ENCODE peak calls at places on chromosomes 12 and 14, in nine cellular contexts. One of them, this sample, is unnamed.

GRCh38 chr12:106764738-106765137 is 9.7 kb upstream of the RIC8B start:
- DNase-seq in activated CD8-positive, alpha-beta T cell treated with anti-CD3 and anti-CD28 coated beads for 36 hours: no peak
- DNase-seq in RWPE1: no peak
- DNase-seq in AG09319: no peak
- DNase-seq in right atrium auricular region: no peak
- DNase-seq in activated B cell treated with CpG ODN at 0.5 μM for 24 hours: no peak
- DNase-seq in astrocyte: no peak
- DNase-seq in endothelial cell: no peak
- DNase-seq in cardiac muscle cell: peak; percentile 78
- DNase-seq in this sample: no peak

GRCh38 chr14:85934123-85934885 is 404.4 kb downstream of the FLRT2 start:
- DNase-seq in activated CD8-positive, alpha-beta T cell treated with anti-CD3 and anti-CD28 coated beads for 36 hours: peak; percentile 62
- DNase-seq in RWPE1: peak; percentile 1
- DNase-seq in AG09319: no peak
- DNase-seq in right atrium auricular region: no peak
- DNase-seq in activated B cell treated with CpG ODN at 0.5 μM for 24 hours: peak; percentile 27
- DNase-seq in astrocyte: no peak
- DNase-seq in endothelial cell: no peak
- DNase-seq in cardiac muscle cell: peak; percentile 1
- DNase-seq in this sample: peak; percentile 46

GRCh38 chr12:123761841-123762714 is at the start of gene DNAH10:
- DNase-seq in activated CD8-positive, alpha-beta T cell treated with anti-CD3 and anti-CD28 coated beads for 36 hours: peak; percentile 69
- DNase-seq in RWPE1: peak; percentile 19
- DNase-seq in AG09319: no peak
- DNase-seq in right atrium auricular region: no peak
- DNase-seq in activated B cell treated with CpG ODN at 0.5 μM for 24 hours: peak; percentile 61
- DNase-seq in astrocyte: peak; percentile 6
- DNase-seq in endothelial cell: peak; percentile 82
- DNase-seq in cardiac muscle cell: peak; percentile 29
- DNase-seq in this sample: no peak

GRCh38 chr12:65432606-65433005 is 154.1 kb downstream of the MSRB3 start:
- DNase-seq in activated CD8-positive, alpha-beta T cell treated with anti-CD3 and anti-CD28 coated beads for 36 hours: no peak
- DNase-seq in RWPE1: no peak
- DNase-seq in AG09319: no peak
- DNase-seq in right atrium auricular region: no peak
- DNase-seq in activated B cell treated with CpG ODN at 0.5 μM for 24 hours: no peak
- DNase-seq in astrocyte: no peak
- DNase-seq in endothelial cell: no peak
- DNase-seq in cardiac muscle cell: no peak
- DNase-seq in this sample: no peak

GRCh38 chr12:121964813-121965643 is 46.6 kb downstream of the CFAP251 start:
- DNase-seq in activated CD8-positive, alpha-beta T cell treated with anti-CD3 and anti-CD28 coated beads for 36 hours: no peak
- DNase-seq in RWPE1: peak; percentile 50
- DNase-seq in AG09319: no peak
- DNase-seq in right atrium auricular region: no peak
- DNase-seq in activated B cell treated with CpG ODN at 0.5 μM for 24 hours: no peak
- DNase-seq in astrocyte: peak; percentile 92
- DNase-seq in endothelial cell: no peak
- DNase-seq in cardiac muscle cell: peak; percentile 66
- DNase-seq in this sample: no peak

GRCh38 chr14:81801921-81802320 is 268.3 kb upstream of the SEL1L start:
- DNase-seq in activated CD8-positive, alpha-beta T cell treated with anti-CD3 and anti-CD28 coated beads for 36 hours: no peak
- DNase-seq in RWPE1: no peak
- DNase-seq in AG09319: no peak
- DNase-seq in right atrium auricular region: no peak
- DNase-seq in activated B cell treated with CpG ODN at 0.5 μM for 24 hours: no peak
- DNase-seq in astrocyte: no peak
- DNase-seq in endothelial cell: no peak
- DNase-seq in cardiac muscle cell: no peak
- DNase-seq in this sample: no peak

GRCh38 chr12:34601689-34602088 is 579.4 kb downstream of the ALG10 start:
- DNase-seq in activated CD8-positive, alpha-beta T cell treated with anti-CD3 and anti-CD28 coated beads for 36 hours: no peak
- DNase-seq in RWPE1: no peak
- DNase-seq in AG09319: no peak
- DNase-seq in right atrium auricular region: no peak
- DNase-seq in activated B cell treated with CpG ODN at 0.5 μM for 24 hours: peak; percentile 0
- DNase-seq in astrocyte: no peak
- DNase-seq in endothelial cell: no peak
- DNase-seq in cardiac muscle cell: no peak
- DNase-seq in this sample: no peak

GRCh38 chr12:5872745-5873144 is 72.3 kb downstream of the ANO2 start:
- DNase-seq in activated CD8-positive, alpha-beta T cell treated with anti-CD3 and anti-CD28 coated beads for 36 hours: no peak
- DNase-seq in RWPE1: peak; percentile 20
- DNase-seq in AG09319: no peak
- DNase-seq in right atrium auricular region: no peak
- DNase-seq in activated B cell treated with CpG ODN at 0.5 μM for 24 hours: no peak
- DNase-seq in astrocyte: peak; percentile 2
- DNase-seq in endothelial cell: no peak
- DNase-seq in cardiac muscle cell: no peak
- DNase-seq in this sample: no peak

GRCh38 chr14:101234588-101234937 is 326.7 kb upstream of the DIO3 start:
- DNase-seq in activated CD8-positive, alpha-beta T cell treated with anti-CD3 and anti-CD28 coated beads for 36 hours: no peak
- DNase-seq in RWPE1: no peak
- DNase-seq in AG09319: no peak
- DNase-seq in right atrium auricular region: no peak
- DNase-seq in activated B cell treated with CpG ODN at 0.5 μM for 24 hours: no peak
- DNase-seq in astrocyte: no peak
- DNase-seq in endothelial cell: no peak
- DNase-seq in cardiac muscle cell: no peak
- DNase-seq in this sample: no peak

GRCh38 chr14:101236496-101237240 is 324.6 kb upstream of the DIO3 start:
- DNase-seq in activated CD8-positive, alpha-beta T cell treated with anti-CD3 and anti-CD28 coated beads for 36 hours: no peak
- DNase-seq in RWPE1: no peak
- DNase-seq in AG09319: no peak
- DNase-seq in right atrium auricular region: no peak
- DNase-seq in activated B cell treated with CpG ODN at 0.5 μM for 24 hours: no peak
- DNase-seq in astrocyte: no peak
- DNase-seq in endothelial cell: no peak
- DNase-seq in cardiac muscle cell: no peak
- DNase-seq in this sample: no peak

GRCh38 chr14:101235872-101236221 is 325.4 kb upstream of the DIO3 start:
- DNase-seq in activated CD8-positive, alpha-beta T cell treated with anti-CD3 and anti-CD28 coated beads for 36 hours: no peak
- DNase-seq in RWPE1: no peak
- DNase-seq in AG09319: no peak
- DNase-seq in right atrium auricular region: no peak
- DNase-seq in activated B cell treated with CpG ODN at 0.5 μM for 24 hours: no peak
- DNase-seq in astrocyte: no peak
- DNase-seq in endothelial cell: no peak
- DNase-seq in cardiac muscle cell: no peak
- DNase-seq in this sample: no peak

GRCh38 chr14:101233861-101234587 is 327.3 kb upstream of the DIO3 start:
- DNase-seq in activated CD8-positive, alpha-beta T cell treated with anti-CD3 and anti-CD28 coated beads for 36 hours: no peak
- DNase-seq in RWPE1: no peak
- DNase-seq in AG09319: no peak
- DNase-seq in right atrium auricular region: no peak
- DNase-seq in activated B cell treated with CpG ODN at 0.5 μM for 24 hours: no peak
- DNase-seq in astrocyte: no peak
- DNase-seq in endothelial cell: no peak
- DNase-seq in cardiac muscle cell: no peak
- DNase-seq in this sample: no peak

DNA sequence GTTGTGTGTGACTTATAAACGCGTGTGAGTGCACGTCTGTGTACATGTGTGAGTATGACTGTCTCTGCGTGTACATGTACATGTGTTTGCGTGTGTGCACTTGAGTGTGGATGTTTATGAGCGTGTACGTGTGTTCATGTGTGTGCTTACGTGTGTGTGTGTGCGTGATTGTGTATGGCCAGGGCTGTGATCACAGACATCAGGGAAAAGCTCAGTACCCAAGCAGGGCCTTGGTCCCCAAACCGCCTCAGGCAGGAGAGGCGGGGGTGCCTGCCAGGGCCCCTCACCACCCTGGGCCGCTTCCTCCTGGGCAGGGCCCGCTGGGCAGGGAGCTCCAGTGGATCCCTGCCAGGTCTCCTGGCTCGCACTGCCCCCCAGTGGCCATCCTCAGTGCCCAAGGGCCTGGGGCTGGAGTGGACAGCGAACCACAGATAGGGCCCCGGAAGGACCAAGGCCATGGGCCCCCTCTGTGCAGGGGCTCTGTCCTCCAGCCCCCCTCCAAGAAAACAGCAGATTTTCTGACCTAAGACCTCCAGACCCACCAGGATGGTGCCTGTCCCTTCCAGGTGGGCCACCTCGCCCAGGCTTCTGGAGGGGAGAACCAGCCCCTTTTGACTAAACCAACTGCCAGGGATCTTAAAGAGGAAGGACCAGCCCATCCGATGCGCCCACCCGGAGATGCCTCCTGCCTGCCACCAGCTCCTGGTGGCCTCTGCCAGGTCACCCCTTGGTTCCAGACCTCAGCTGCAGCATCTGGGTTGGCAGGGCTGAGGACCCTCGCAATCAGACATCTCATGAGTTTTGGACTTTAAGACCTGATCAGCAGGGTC is 326.0 kb upstream of the DIO3 start:
- DNase-seq in activated CD8-positive, alpha-beta T cell treated with anti-CD3 and anti-CD28 coated beads for 36 hours: peak; percentile 64
- DNase-seq in RWPE1: peak; percentile 64
- DNase-seq in AG09319: no peak
- DNase-seq in right atrium auricular region: no peak
- DNase-seq in activated B cell treated with CpG ODN at 0.5 μM for 24 hours: no peak
- DNase-seq in astrocyte: peak; percentile 16
- DNase-seq in endothelial cell: peak; percentile 88
- DNase-seq in cardiac muscle cell: peak; percentile 56
- DNase-seq in this sample: no peak
- TF ChIP-seq CTCF in activated CD8-positive, alpha-beta T cell treated with anti-CD3 and anti-CD28 coated beads for 36 hours: peak; percentile 62
- TF ChIP-seq CTCF in RWPE1: peak; percentile 64
- TF ChIP-seq CTCF in AG09319: peak; percentile 71
- TF ChIP-seq CTCF in right atrium auricular region: no peak
- TF ChIP-seq CTCF in activated B cell treated with CpG ODN at 0.5 μM for 24 hours: no peak
- TF ChIP-seq CTCF in astrocyte: peak; percentile 55
- TF ChIP-seq CTCF in endothelial cell: peak; percentile 67
- TF ChIP-seq CTCF in cardiac muscle cell: peak; percentile 72
- TF ChIP-seq CTCF in this sample: peak; percentile 74

GRCh38 chr12:90086281-90086680 is 377.6 kb upstream of the ATP2B1 start:
- DNase-seq in activated CD8-positive, alpha-beta T cell treated with anti-CD3 and anti-CD28 coated beads for 36 hours: no peak
- DNase-seq in RWPE1: no peak
- DNase-seq in AG09319: no peak
- DNase-seq in right atrium auricular region: no peak
- DNase-seq in activated B cell treated with CpG ODN at 0.5 μM for 24 hours: no peak
- DNase-seq in astrocyte: no peak
- DNase-seq in endothelial cell: no peak
- DNase-seq in cardiac muscle cell: no peak
- DNase-seq in this sample: no peak

GRCh38 chr12:90085491-90086274 is 377.0 kb upstream of the ATP2B1 start:
- DNase-seq in activated CD8-positive, alpha-beta T cell treated with anti-CD3 and anti-CD28 coated beads for 36 hours: no peak
- DNase-seq in RWPE1: no peak
- DNase-seq in AG09319: no peak
- DNase-seq in right atrium auricular region: no peak
- DNase-seq in activated B cell treated with CpG ODN at 0.5 μM for 24 hours: no peak
- DNase-seq in astrocyte: no peak
- DNase-seq in endothelial cell: no peak
- DNase-seq in cardiac muscle cell: peak; percentile 21
- DNase-seq in this sample: no peak

GRCh38 chr12:90091809-90092208 is 383.2 kb upstream of the ATP2B1 start:
- DNase-seq in activated CD8-positive, alpha-beta T cell treated with anti-CD3 and anti-CD28 coated beads for 36 hours: no peak
- DNase-seq in RWPE1: no peak
- DNase-seq in AG09319: no peak
- DNase-seq in right atrium auricular region: no peak
- DNase-seq in activated B cell treated with CpG ODN at 0.5 μM for 24 hours: no peak
- DNase-seq in astrocyte: no peak
- DNase-seq in endothelial cell: no peak
- DNase-seq in cardiac muscle cell: no peak
- DNase-seq in this sample: no peak

DNA sequence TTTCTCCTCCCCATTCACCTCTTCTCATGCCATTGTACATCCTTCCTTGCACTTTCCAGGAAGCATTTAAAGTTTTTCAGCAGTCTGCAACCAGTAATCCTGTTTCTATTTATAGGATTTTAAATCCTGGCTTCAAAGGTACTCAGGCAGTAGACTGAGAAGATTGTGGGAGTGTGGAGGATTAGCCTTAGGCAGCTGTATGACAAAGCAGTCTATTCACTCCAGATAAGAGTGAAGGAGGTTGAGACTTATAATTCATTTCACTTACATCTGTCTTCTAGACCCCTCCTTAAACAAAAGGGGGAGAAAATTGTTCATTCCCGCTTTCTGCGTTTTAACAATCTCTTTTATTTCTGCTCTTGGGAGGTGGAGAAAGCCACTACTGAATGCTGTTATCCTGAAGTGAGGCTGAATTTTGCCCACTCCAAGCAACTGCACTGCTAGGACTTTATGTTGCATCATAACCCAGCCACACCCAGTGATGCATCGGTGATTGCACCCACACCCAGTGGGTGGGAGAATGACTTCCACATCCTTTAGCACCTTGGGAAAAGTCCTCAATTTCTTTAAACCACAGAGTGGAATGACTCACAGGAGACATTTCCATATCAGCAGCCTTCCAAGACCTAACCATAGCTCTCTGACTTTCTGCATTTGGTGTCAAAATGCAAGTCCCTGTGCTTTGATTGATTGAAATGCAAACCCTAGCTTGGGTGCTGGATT is 382.5 kb upstream of the ATP2B1 start:
- DNase-seq in activated CD8-positive, alpha-beta T cell treated with anti-CD3 and anti-CD28 coated beads for 36 hours: peak; percentile 18
- DNase-seq in RWPE1: peak; percentile 85
- DNase-seq in AG09319: peak; percentile 74
- DNase-seq in right atrium auricular region: peak; percentile 62
- DNase-seq in activated B cell treated with CpG ODN at 0.5 μM for 24 hours: no peak
- DNase-seq in astrocyte: peak; percentile 97
- DNase-seq in endothelial cell: no peak
- DNase-seq in cardiac muscle cell: peak; percentile 75
- DNase-seq in this sample: peak; percentile 91
- TF ChIP-seq CTCF in activated CD8-positive, alpha-beta T cell treated with anti-CD3 and anti-CD28 coated beads for 36 hours: no peak
- TF ChIP-seq CTCF in RWPE1: no peak
- TF ChIP-seq CTCF in AG09319: no peak
- TF ChIP-seq CTCF in right atrium auricular region: no peak
- TF ChIP-seq CTCF in activated B cell treated with CpG ODN at 0.5 μM for 24 hours: no peak
- TF ChIP-seq CTCF in astrocyte: no peak
- TF ChIP-seq CTCF in endothelial cell: no peak
- TF ChIP-seq CTCF in cardiac muscle cell: no peak
- TF ChIP-seq CTCF in this sample: no peak

GRCh38 chr14:50109342-50109741 is 7.0 kb downstream of the VCPKMT start:
- DNase-seq in activated CD8-positive, alpha-beta T cell treated with anti-CD3 and anti-CD28 coated beads for 36 hours: no peak
- DNase-seq in RWPE1: no peak
- DNase-seq in AG09319: no peak
- DNase-seq in right atrium auricular region: no peak
- DNase-seq in activated B cell treated with CpG ODN at 0.5 μM for 24 hours: no peak
- DNase-seq in astrocyte: no peak
- DNase-seq in endothelial cell: peak; percentile 15
- DNase-seq in cardiac muscle cell: peak; percentile 40
- DNase-seq in this sample: no peak
- TF ChIP-seq CTCF in activated CD8-positive, alpha-beta T cell treated with anti-CD3 and anti-CD28 coated beads for 36 hours: no peak
- TF ChIP-seq CTCF in RWPE1: no peak
- TF ChIP-seq CTCF in AG09319: peak; percentile 8
- TF ChIP-seq CTCF in right atrium auricular region: no peak
- TF ChIP-seq CTCF in activated B cell treated with CpG ODN at 0.5 μM for 24 hours: no peak
- TF ChIP-seq CTCF in astrocyte: peak; percentile 51
- TF ChIP-seq CTCF in endothelial cell: peak; percentile 62
- TF ChIP-seq CTCF in cardiac muscle cell: peak; percentile 41
- TF ChIP-seq CTCF in this sample: peak; percentile 34

GRCh38 chr12:49059063-49059384 is 1.6 kb downstream of the KMT2D start:
- DNase-seq in activated CD8-positive, alpha-beta T cell treated with anti-CD3 and anti-CD28 coated beads for 36 hours: no peak
- DNase-seq in RWPE1: no peak
- DNase-seq in AG09319: no peak
- DNase-seq in right atrium auricular region: no peak
- DNase-seq in activated B cell treated with CpG ODN at 0.5 μM for 24 hours: no peak
- DNase-seq in astrocyte: no peak
- DNase-seq in endothelial cell: no peak
- DNase-seq in cardiac muscle cell: no peak
- DNase-seq in this sample: no peak

GRCh38 chr12:49059385-49060232 is 985 bp downstream of the KMT2D start:
- DNase-seq in activated CD8-positive, alpha-beta T cell treated with anti-CD3 and anti-CD28 coated beads for 36 hours: peak; percentile 50
- DNase-seq in RWPE1: peak; percentile 55
- DNase-seq in AG09319: no peak
- DNase-seq in right atrium auricular region: no peak
- DNase-seq in activated B cell treated with CpG ODN at 0.5 μM for 24 hours: no peak
- DNase-seq in astrocyte: peak; percentile 7
- DNase-seq in endothelial cell: peak; percentile 59
- DNase-seq in cardiac muscle cell: peak; percentile 32
- DNase-seq in this sample: peak; percentile 18

GRCh38 chr12:49058366-49059062 is 2.1 kb downstream of the KMT2D start:
- DNase-seq in activated CD8-positive, alpha-beta T cell treated with anti-CD3 and anti-CD28 coated beads for 36 hours: peak; percentile 15
- DNase-seq in RWPE1: peak; percentile 19
- DNase-seq in AG09319: no peak
- DNase-seq in right atrium auricular region: no peak
- DNase-seq in activated B cell treated with CpG ODN at 0.5 μM for 24 hours: no peak
- DNase-seq in astrocyte: no peak
- DNase-seq in endothelial cell: no peak
- DNase-seq in cardiac muscle cell: no peak
- DNase-seq in this sample: no peak

GRCh38 chr12:49061157-49061650 is 610 bp upstream of the KMT2D start:
- DNase-seq in activated CD8-positive, alpha-beta T cell treated with anti-CD3 and anti-CD28 coated beads for 36 hours: no peak
- DNase-seq in RWPE1: peak; percentile 37
- DNase-seq in AG09319: no peak
- DNase-seq in right atrium auricular region: no peak
- DNase-seq in activated B cell treated with CpG ODN at 0.5 μM for 24 hours: no peak
- DNase-seq in astrocyte: no peak
- DNase-seq in endothelial cell: no peak
- DNase-seq in cardiac muscle cell: no peak
- DNase-seq in this sample: no peak

DNA sequence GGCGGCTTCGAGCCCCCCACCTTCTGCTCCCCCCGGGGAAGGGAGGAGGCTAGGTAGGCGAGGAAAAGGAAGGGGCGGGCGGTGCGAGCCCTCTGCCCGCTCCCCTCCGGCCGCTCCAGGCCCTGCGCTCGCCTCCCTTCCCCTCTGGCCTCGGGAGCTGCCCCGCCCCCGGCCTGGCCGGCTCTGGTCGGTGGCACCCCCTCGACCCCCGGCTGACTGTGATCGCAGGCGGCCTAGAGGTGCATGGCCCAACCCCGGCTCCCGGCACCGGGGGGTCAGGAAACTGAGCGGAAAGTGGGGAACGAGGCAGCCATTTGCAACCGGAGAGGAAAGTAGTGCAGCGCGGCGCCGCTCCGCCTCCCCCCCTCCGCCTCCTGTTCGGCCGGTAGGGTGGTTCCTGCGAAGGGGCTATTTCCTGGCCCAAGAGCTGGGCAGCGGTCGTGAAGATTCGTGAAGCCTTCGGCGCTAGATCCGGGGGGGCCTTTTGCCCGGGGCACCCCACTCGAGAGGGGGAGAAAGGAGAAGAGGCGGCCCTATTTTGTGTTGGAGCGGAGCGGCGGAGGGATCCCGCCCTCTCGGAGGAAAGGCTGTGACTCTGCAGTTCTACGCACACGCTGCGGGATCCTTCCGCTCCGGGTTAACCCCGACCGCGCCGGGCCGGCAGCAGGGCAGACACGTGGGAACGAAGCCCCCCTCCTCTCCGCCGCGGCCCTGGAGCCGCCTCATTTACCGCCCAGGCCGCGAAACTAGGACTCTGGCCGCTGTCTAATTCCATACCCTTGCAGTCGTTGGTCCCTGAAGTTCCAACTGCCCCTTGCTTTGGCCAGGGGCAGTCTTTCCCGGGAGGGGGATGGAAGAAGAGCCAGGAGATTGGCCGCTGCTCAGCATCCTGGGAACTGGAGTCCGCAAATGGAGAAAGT is at the start of gene KMT2D:
- DNase-seq in activated CD8-positive, alpha-beta T cell treated with anti-CD3 and anti-CD28 coated beads for 36 hours: peak; percentile 92
- DNase-seq in RWPE1: peak; percentile 93
- DNase-seq in AG09319: peak; percentile 95
- DNase-seq in right atrium auricular region: peak; percentile 88
- DNase-seq in activated B cell treated with CpG ODN at 0.5 μM for 24 hours: peak; percentile 83
- DNase-seq in astrocyte: peak; percentile 97
- DNase-seq in endothelial cell: peak; percentile 89
- DNase-seq in cardiac muscle cell: peak; percentile 97
- DNase-seq in this sample: peak; percentile 72
- TF ChIP-seq CTCF in activated CD8-positive, alpha-beta T cell treated with anti-CD3 and anti-CD28 coated beads for 36 hours: no peak
- TF ChIP-seq CTCF in RWPE1: no peak
- TF ChIP-seq CTCF in AG09319: peak; percentile 11
- TF ChIP-seq CTCF in right atrium auricular region: no peak
- TF ChIP-seq CTCF in activated B cell treated with CpG ODN at 0.5 μM for 24 hours: no peak
- TF ChIP-seq CTCF in astrocyte: no peak
- TF ChIP-seq CTCF in endothelial cell: no peak
- TF ChIP-seq CTCF in cardiac muscle cell: peak; percentile 9
- TF ChIP-seq CTCF in this sample: no peak